ENCODE peak calls at places on chromosomes 3 and 15, in four cellular contexts. Z is neuronal stem cell, H is IMR-90, G is H1. J is an unnamed sample.

GRCh38 chr3:188937389-188937788 is 234.4 kb upstream of the TPRG1 start:
- DNase-seq in Z (no peak), H (peak; percentile 11), G (no peak), J (peak; percentile 86)

GRCh38 chr3:192514754-192515660 is 212.3 kb downstream of the FGF12 start:
- DNase-seq in Z (peak; percentile 39), H (no peak), G (peak; percentile 46), J (peak; percentile 89)

GRCh38 chr3:9384141-9384828 is 13.1 kb upstream of the SETD5 start:
- DNase-seq in Z (no peak), H (peak; percentile 67), G (no peak), J (no peak)

GRCh38 chr3:119778176-119778575 is 3.7 kb upstream of the NR1I2 start:
- DNase-seq in Z (no peak), H (no peak), G (no peak), J (no peak)

GRCh38 chr3:105365536-105366301 is 990 bp upstream of the ALCAM start:
- DNase-seq in Z (peak; percentile 21), H (peak; percentile 67), G (no peak), J (peak; percentile 59)

GRCh38 chr3:24923565-24923964 is 428.9 kb upstream of the THRB start:
- DNase-seq in Z (no peak), H (no peak), G (no peak), J (no peak)

GRCh38 chr15:99433026-99433756 is 132.6 kb upstream of the MEF2A start:
- DNase-seq in Z (no peak), H (no peak), G (no peak), J (no peak)

GRCh38 chr3:158522737-158523136 is 48.3 kb upstream of the MLF1 start:
- DNase-seq in Z (no peak), H (peak; percentile 69), G (no peak), J (no peak)

GRCh38 chr3:48739955-48740823 is 23.2 kb upstream of the IP6K2 start:
- DNase-seq in Z (peak; percentile 47), H (peak; percentile 75), G (peak; percentile 41), J (peak; percentile 85)

GRCh38 chr3:138875096-138875753 is 40.5 kb upstream of the PIK3CB start:
- DNase-seq in Z (no peak), H (no peak), G (no peak), J (no peak)

GRCh38 chr3:171514466-171514865 is 54.3 kb upstream of the TNIK start:
- DNase-seq in Z (no peak), H (no peak), G (no peak), J (no peak)

GRCh38 chr3:158107508-158108095 is 1.4 kb upstream of the SHOX2 start:
- DNase-seq in Z (no peak), H (no peak), G (no peak), J (no peak)

GRCh38 chr3:61452536-61452991 is 108.8 kb upstream of the PTPRG start:
- DNase-seq in Z (no peak), H (peak; percentile 44), G (no peak), J (peak; percentile 6)

GRCh38 chr15:42152196-42152920 is 4.1 kb downstream of the PLA2G4F start:
- DNase-seq in Z (no peak), H (no peak), G (no peak), J (no peak)

GRCh38 chr3:43769471-43770425 is 79.0 kb downstream of the ABHD5 start:
- DNase-seq in Z (peak; percentile 88), H (peak; percentile 91), G (peak; percentile 96), J (peak; percentile 99)

GRCh38 chr3:270688-271087 is 74.1 kb downstream of the CHL1 start:
- DNase-seq in Z (no peak), H (no peak), G (no peak), J (no peak)

GRCh38 chr3:119035014-119035346 is 334 bp upstream of the IGSF11 start:
- DNase-seq in Z (no peak), H (no peak), G (no peak), J (no peak)

GRCh38 chr3:188900421-188900941 is 271.3 kb upstream of the TPRG1 start:
- DNase-seq in Z (no peak), H (peak; percentile 84), G (no peak), J (no peak)

GRCh38 chr3:196399485-196399945 is 32.7 kb downstream of the UBXN7 start:
- DNase-seq in Z (no peak), H (peak; percentile 72), G (no peak), J (no peak)

GRCh38 chr15:101522091-101522490 is 32.6 kb upstream of the PCSK6 start:
- DNase-seq in Z (no peak), H (no peak), G (no peak), J (no peak)

GRCh38 chr15:64604319-64604718 is 143.9 kb downstream of the ZNF609 start:
- DNase-seq in Z (no peak), H (no peak), G (no peak), J (no peak)

GRCh38 chr3:124419303-124419702 is 310.9 kb upstream of the UMPS start:
- DNase-seq in Z (no peak), H (no peak), G (no peak), J (peak; percentile 41)

GRCh38 chr15:76150508-76150907 is 90.7 kb downstream of the TMEM266 start:
- DNase-seq in Z (no peak), H (no peak), G (no peak), J (no peak)

GRCh38 chr3:171018151-171018935 is 8.2 kb downstream of the SLC2A2 start:
- DNase-seq in Z (no peak), H (no peak), G (no peak), J (peak; percentile 32)

GRCh38 chr3:11569156-11569741 is 74.5 kb downstream of the VGLL4 start:
- DNase-seq in Z (no peak), H (no peak), G (no peak), J (no peak)

GRCh38 chr3:87006844-87007439 is 16.0 kb upstream of the VGLL3 start:
- DNase-seq in Z (no peak), H (peak; percentile 50), G (no peak), J (peak; percentile 27)

GRCh38 chr15:80026754-80027153 is 32.7 kb upstream of the ZFAND6 start:
- DNase-seq in Z (no peak), H (no peak), G (no peak), J (no peak)

GRCh38 chr3:24471480-24471879 is 23.2 kb downstream of the THRB start:
- DNase-seq in Z (no peak), H (no peak), G (no peak), J (peak; percentile 48)

GRCh38 chr3:81245505-81245904 is 515.9 kb downstream of the GBE1 start:
- DNase-seq in Z (no peak), H (no peak), G (no peak), J (no peak)

GRCh38 chr3:79086514-79086913 is 681.3 kb downstream of the ROBO1 start:
- DNase-seq in Z (peak; percentile 65), H (peak; percentile 63), G (peak; percentile 5), J (peak; percentile 78)

GRCh38 chr3:17302774-17303173 is 418.0 kb downstream of the PLCL2 start:
- DNase-seq in Z (no peak), H (peak; percentile 28), G (no peak), J (no peak)

DNA sequence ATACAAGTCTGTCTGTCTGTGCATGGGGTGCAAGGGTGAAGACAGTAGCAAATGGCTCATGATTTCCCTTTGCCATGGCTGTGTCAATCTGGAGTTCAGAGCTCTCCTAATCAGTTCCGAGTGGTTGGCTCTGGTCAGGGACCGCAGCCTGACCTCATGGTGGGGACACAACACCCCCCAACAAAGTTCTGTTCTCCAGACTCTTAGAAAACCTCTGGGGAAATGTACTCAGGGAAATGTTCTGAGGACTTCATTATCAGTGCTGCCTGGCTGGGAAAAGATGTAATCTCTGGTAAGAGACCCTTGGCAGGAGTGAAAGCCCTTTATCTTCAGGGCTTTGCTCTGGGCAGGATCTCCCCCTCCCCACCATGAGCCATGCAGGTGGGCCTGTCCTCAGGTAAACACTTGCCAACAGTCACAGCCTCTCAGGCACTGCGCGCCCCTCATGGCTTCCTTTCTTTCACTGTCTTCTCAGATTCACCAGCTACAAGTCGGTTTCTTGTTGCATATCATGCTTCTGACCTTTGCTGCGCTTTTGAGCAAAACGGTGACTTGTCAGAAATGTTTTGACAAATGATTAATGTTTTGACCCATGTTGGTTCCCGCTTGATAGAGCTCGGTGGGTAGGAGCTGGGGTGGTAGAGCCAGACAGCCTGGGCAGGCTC is 95.5 kb downstream of the ST6GAL1 start:
- DNase-seq in Z (no peak), H (no peak), G (no peak), J (peak; percentile 46)
- H3K4me3 ChIP-seq in Z (no peak overlapping the region), H (no peak overlapping the region), G (no peak overlapping the region), J (no peak overlapping the region)

DNA sequence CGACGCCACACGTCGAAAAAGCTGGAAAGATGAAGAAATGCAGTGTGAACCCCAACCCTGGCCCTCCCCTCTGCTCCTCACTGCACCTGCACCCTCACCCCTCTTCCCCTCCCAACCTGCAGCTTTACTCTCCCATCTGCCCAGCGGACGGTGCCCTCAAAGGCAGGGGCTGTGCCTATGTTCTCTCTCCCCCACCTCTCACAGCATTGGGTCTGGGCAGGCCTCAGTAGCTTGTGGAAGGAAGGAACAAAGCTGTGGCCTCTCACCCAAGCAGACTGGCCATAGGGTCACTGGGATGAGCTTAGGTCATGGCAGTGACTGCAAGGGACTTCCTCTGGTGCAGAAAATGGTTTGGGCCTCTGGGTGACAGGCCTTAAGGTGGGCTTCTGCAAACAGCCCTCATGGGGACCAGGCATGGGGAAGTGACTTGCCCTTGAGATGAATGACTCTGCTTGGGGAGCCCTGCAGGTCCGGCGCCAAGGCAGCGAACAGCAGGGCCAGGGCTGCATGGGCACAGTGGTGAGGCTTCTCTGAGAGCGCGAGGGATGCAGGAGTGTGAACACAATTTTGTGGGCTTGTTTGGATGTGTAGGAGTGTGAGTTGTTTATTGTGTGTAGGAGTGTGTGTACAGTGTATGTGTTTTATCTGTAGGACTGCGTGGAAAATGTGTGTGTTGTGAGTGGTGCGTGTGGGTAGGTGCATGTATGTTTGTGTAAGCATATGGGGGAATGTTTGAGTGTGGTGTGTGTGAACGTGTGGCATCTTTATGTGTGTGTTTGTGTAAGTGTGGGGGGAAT is 29.2 kb downstream of the SRPRB start:
- DNase-seq in Z (no peak), H (no peak), G (no peak), J (no peak)
- H3K23ac ChIP-seq in Z (no peak overlapping the region), H (no peak overlapping the region), G (no peak overlapping the region), J (no peak overlapping the region)

DNA sequence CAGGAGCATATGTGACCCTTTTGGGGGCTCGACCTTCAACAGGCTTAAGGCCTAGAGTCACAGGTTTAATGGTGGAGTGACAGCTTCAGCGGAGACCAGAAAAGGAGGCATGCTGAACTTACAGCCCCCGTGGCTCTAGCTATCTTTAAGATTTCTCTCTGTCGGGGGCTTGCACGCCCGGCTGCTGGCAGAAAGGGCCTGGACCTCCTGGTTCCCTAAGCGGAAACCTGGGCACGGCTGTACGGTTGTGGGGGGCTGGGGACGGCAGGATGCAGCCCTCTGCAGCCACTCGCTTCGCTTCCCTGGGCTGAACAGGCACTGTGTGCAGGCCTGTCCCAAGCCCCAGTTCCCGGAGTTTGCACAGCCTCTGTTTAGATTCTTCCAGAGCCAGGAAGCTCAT is 513 bp upstream of the CACNA2D2 start:
- DNase-seq in Z (no peak), H (no peak), G (no peak), J (peak; percentile 45)
- H3K4me3 ChIP-seq in Z (no peak overlapping the region), H (no peak overlapping the region), G (peak overlapping the region; percentile 14), J (no peak overlapping the region)

GRCh38 chr3:36477655-36478054 is 97.4 kb downstream of the STAC start:
- DNase-seq in Z (no peak), H (no peak), G (no peak), J (no peak)

GRCh38 chr3:36475593-36475992 is 95.3 kb downstream of the STAC start:
- DNase-seq in Z (no peak), H (no peak), G (no peak), J (no peak)

GRCh38 chr3:36480916-36481648 is 100.8 kb downstream of the STAC start:
- DNase-seq in Z (no peak), H (no peak), G (no peak), J (peak; percentile 47)

GRCh38 chr3:36482259-36482658 is 102.0 kb downstream of the STAC start:
- DNase-seq in Z (no peak), H (no peak), G (no peak), J (peak; percentile 11)

GRCh38 chr3:36476274-36476942 is 96.1 kb downstream of the STAC start:
- DNase-seq in Z (no peak), H (no peak), G (no peak), J (no peak)
- H3K23ac ChIP-seq in Z (no peak overlapping the region), H (no peak overlapping the region), G (no peak overlapping the region), J (no peak overlapping the region)

J was measured in mesendoderm.